ENCODE peak calls at places on chromosomes 1 and 21, in seven cellular contexts. A is GM12878, Z is adrenal gland, X is suprapubic skin, O is Peyer's patch, Y is heart left ventricle, B is GM12891. W is an unnamed sample.

GRCh38 chr1:105793541-105794146 is 1262.8 kb upstream of the PRMT6 start:
- DNase-seq in B (peak), O (peak), Z (peak), A (no peak), Y (no peak), X (no peak), W (peak)

GRCh38 chr1:213376862-213377372 is 325.9 kb downstream of the RPS6KC1 start:
- DNase-seq in Y (no peak), Z (no peak), O (no peak), B (no peak), X (no peak), A (no peak), W (no peak)

GRCh38 chr1:38586993-38587646 is 272.5 kb downstream of the RRAGC start:
- DNase-seq in B (peak), Z (peak), A (peak), X (peak), Y (peak), O (peak), W (peak)

GRCh38 chr1:42240964-42241755 is 76.6 kb upstream of the GUCA2A start:
- DNase-seq in B (no peak), O (no peak), Y (no peak), Z (no peak), A (no peak), X (no peak), W (no peak)

GRCh38 chr1:246383217-246383616 is 123.9 kb downstream of the SMYD3 start:
- DNase-seq in Y (no peak), X (no peak), Z (no peak), B (no peak), O (no peak), A (no peak), W (no peak)

GRCh38 chr1:58477390-58477789 is 69.1 kb downstream of the OMA1 start:
- DNase-seq in A (no peak), Z (no peak), X (no peak), Y (no peak), B (no peak), O (no peak), W (no peak)

GRCh38 chr1:26826261-26827201 is at the start of gene ZDHHC18:
- DNase-seq in A (no peak), B (peak), O (peak), X (no peak), Y (peak), Z (peak), W (peak)

GRCh38 chr1:205350124-205350523 is 6.6 kb downstream of the KLHDC8A start:
- DNase-seq in Z (no peak), X (no peak), O (no peak), Y (no peak), A (no peak), B (no peak), W (no peak)

GRCh38 chr21:26106562-26106961 is 64.0 kb downstream of the APP start:
- DNase-seq in B (no peak), A (no peak), X (no peak), O (no peak), Y (no peak), Z (no peak), W (no peak)

GRCh38 chr1:206464456-206464964 is 5.8 kb upstream of the IKBKE start:
- DNase-seq in O (no peak), Y (no peak), B (no peak), A (no peak), X (no peak), Z (peak), W (no peak)

GRCh38 chr1:2229032-2229920 is 1.2 kb downstream of the SKI start:
- DNase-seq in B (no peak), Y (peak), Z (peak), A (no peak), O (peak), X (no peak), W (peak)

GRCh38 chr1:115089443-115090340 is at the start of gene TSPAN2:
- DNase-seq in B (peak), X (no peak), Z (peak), Y (peak), O (peak), A (no peak), W (peak)

GRCh38 chr1:216005916-216006315 is 417.3 kb downstream of the USH2A start:
- DNase-seq in A (peak), B (no peak), X (no peak), Z (no peak), O (no peak), Y (no peak), W (no peak)

GRCh38 chr1:101820080-101820479 is 176.6 kb downstream of the OLFM3 start:
- DNase-seq in X (no peak), Z (no peak), O (no peak), A (no peak), Y (no peak), B (no peak), W (no peak)

GRCh38 chr1:111944121-111944785 is 45.2 kb downstream of the KCND3 start:
- DNase-seq in Z (no peak), B (no peak), X (no peak), A (no peak), O (no peak), Y (no peak), W (no peak)

GRCh38 chr1:93779540-93780121 is 98.0 kb upstream of the BCAR3 start:
- DNase-seq in Y (no peak), B (no peak), A (no peak), Z (no peak), O (no peak), X (no peak), W (no peak)

GRCh38 chr1:74689800-74690696 is 16.5 kb upstream of the ERICH3 start:
- DNase-seq in B (no peak), Z (peak), A (no peak), O (peak), X (no peak), Y (no peak), W (peak)

GRCh38 chr21:44873356-44874239 is at the start of gene PTTG1IP:
- DNase-seq in X (peak), Z (peak), Y (peak), B (peak), O (peak), A (peak), W (peak)

GRCh38 chr21:35663856-35664606 is 396.3 kb downstream of the SETD4 start:
- DNase-seq in B (no peak), Z (no peak), A (no peak), X (no peak), Y (no peak), O (no peak), W (no peak)

GRCh38 chr1:158002022-158002629 is 8.7 kb downstream of the KIRREL1 start:
- DNase-seq in Z (no peak), X (no peak), Y (no peak), A (no peak), O (no peak), B (no peak), W (no peak)

GRCh38 chr1:63401945-63402344 is 34.5 kb downstream of the ALG6 start:
- DNase-seq in Z (no peak), X (no peak), A (no peak), O (no peak), B (no peak), Y (no peak), W (no peak)

GRCh38 chr1:79551321-79551720 is 544.8 kb upstream of the ADGRL4 start:
- DNase-seq in B (no peak), X (no peak), Z (no peak), O (no peak), Y (no peak), A (no peak), W (no peak)

GRCh38 chr21:33362044-33362555 is 37.3 kb downstream of the IFNAR1 start:
- DNase-seq in A (no peak), X (peak), B (no peak), O (peak), Z (no peak), Y (no peak), W (peak)

GRCh38 chr1:24464378-24464770 is 38.3 kb upstream of the RCAN3 start:
- DNase-seq in Y (no peak), Z (no peak), X (no peak), A (no peak), O (no peak), B (no peak), W (no peak)

GRCh38 chr1:111818081-111818480 is 62.4 kb downstream of the DDX20 start:
- DNase-seq in Z (no peak), O (no peak), A (no peak), Y (no peak), X (no peak), B (no peak), W (no peak)

GRCh38 chr1:32106663-32107273 is 1.1 kb upstream of the KPNA6 start:
- DNase-seq in A (no peak), O (no peak), X (no peak), Y (no peak), Z (no peak), B (no peak), W (no peak)

DNA sequence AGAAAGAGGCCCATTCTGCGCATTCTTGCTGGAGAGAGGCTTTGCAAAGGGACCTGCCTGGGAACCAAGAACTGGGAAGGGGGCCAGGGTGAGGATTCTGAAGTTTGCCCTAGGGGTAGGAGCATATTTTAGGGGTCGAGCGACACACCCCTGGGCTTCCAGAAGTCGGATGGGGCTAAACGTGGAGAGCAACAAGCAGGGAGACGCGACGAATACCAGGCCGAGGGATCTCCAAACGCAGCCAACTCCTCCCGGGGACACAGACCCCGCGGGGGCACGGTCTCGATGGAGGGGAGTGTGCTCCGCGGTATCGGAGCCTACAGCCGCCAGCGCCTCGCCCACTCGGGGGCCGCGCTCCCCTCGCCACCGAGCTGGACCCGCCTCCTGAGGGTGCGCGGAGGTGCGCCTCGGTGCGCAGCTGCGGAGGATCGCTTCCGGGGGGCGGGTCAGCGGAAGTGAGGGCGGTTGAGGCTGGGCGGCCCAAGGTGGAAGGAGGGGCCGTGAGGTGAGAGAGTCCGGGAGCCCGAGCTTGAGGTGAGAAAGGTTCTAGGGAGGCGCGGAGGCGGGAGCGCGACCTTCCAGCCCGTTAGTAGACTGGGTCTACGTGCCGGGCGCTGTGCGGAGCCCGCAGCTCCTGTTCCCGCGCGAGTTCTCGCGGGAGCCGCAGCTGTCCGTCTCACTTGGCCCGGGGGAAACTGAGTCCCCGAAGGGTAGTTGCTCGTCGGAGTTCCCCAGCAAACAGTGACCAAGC is at the start of gene MTFR1L:
- DNase-seq in O (peak), Y (peak), B (peak), Z (peak), A (peak), X (peak), W (peak)
- TF ChIP-seq POLR2A in O (peak), Y (no peak), B (peak), Z (peak), A (peak), X (peak), W (peak)

GRCh38 chr1:9038881-9039760 is 12.9 kb upstream of the SLC2A7 start:
- DNase-seq in O (no peak), A (no peak), Y (no peak), Z (no peak), X (no peak), B (no peak), W (no peak)
- TF ChIP-seq POLR2A in O (no peak), A (peak), Y (no peak), Z (no peak), X (no peak), B (peak), W (no peak)

GRCh38 chr1:182888736-182889531 is 49.8 kb downstream of the DHX9 start:
- DNase-seq in Z (no peak), X (no peak), B (no peak), O (no peak), A (no peak), Y (no peak), W (no peak)
- TF ChIP-seq POLR2A in Z (no peak), X (no peak), B (peak), O (no peak), A (peak), Y (no peak), W (no peak)

GRCh38 chr1:202085682-202086373 is 36.9 kb upstream of the GPR37L1 start:
- DNase-seq in A (no peak), B (no peak), X (no peak), O (peak), Y (no peak), Z (no peak), W (peak)
- TF ChIP-seq POLR2A in A (no peak), B (no peak), X (no peak), O (no peak), Y (no peak), Z (no peak), W (no peak)

DNA sequence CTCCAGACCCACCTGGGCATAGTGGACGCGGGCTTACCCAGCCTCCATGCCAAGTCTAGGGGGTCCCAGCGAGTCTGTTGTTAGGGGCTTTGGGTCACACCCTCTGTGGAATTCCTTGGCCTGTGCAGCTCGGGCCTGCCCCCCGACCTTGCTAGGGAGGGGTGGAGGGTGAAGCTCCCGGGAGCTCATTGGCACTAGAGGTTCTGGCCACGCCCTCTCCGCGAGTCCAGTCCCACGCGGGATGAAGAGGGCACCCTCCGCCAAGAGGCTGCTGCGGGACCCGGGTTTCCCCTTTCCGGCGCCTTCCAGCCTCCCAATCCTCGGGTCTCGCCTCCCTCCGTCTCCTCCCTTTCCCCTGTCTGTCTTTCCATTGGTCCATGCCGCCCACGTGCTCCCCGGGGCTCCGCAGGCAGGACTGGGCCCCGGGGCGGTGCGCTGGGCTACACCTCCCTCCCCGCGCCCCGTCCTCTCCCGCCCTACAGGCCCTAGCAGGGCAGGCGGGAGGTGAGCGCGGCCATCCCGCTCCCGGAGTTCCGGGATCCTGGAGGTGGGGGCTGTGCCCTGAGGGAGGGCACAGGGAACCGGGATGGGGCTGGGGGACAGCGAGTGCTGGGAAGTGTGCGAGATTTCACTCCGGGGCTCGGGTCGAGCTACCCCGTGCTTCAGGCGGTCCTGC is 3.5 kb downstream of the RUSC1 start:
- DNase-seq in Y (peak), Z (peak), O (peak), X (peak), B (peak), A (peak), W (peak)
- TF ChIP-seq POLR2A in Y (no peak), Z (peak), O (peak), X (no peak), B (peak), A (peak), W (peak)

GRCh38 chr1:236394905-236395779 is 1.1 kb downstream of the EDARADD start:
- DNase-seq in O (peak), Z (no peak), Y (peak), X (no peak), A (no peak), B (peak), W (peak)
- TF ChIP-seq POLR2A in O (no peak), Z (no peak), Y (no peak), X (no peak), A (peak), B (no peak), W (no peak)

DNA sequence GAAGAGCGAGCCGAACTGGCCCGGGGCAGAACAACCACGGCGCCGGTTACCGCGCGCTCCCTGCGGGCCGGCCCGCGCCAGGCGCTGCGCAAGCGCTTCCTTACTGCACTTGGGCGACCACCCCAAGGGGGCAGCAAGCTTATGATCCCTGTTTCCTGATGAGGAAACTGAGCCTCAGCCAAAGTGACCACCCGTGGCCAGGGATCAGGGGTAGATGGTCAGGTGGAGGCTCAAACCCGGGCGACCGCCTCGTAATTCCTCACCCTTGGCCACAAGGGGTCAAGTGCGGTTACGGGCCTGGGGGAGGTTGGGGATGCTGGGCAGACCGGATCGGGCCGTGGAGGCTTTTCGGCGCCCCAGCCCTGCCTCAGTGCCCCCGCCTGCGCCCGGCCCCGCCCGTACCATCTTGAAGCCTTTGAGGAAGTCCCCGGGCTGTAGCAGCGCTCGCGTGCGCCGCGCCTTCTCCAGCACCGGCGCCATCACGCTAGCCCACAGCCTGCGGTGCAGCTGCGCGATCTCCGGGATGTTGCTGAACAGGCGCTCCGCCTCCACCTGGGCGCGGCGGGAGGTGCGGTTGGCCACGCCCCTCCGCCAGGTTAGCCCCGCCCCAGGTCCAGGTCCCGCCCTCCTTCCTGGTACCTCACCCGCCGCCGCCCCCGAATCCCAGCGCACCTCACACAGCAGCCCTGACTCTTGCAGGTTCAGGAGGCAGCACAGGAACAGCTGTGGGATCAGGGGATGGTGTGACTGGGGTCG is 5.3 kb upstream of the TNFRSF25 start:
- DNase-seq in A (no peak), X (no peak), O (peak), Z (no peak), B (no peak), Y (no peak), W (no peak)
- TF ChIP-seq POLR2A in A (no peak), X (no peak), O (peak), Z (no peak), B (no peak), Y (no peak), W (no peak)